ENCODE peak calls at places on chromosomes 3 and 15, in four cellular contexts. Z is GM23338, H is GM12878, Q is K562. L is an unnamed sample.

GRCh38 chr3:48428863-48429415 is 947 bp downstream of the PLXNB1 start:
- DNase-seq in Z (peak), H (no peak), Q (peak), L (no peak)

GRCh38 chr3:10873415-10873814 is 57.4 kb downstream of the SLC6A11 start:
- DNase-seq in Z (no peak), H (no peak), Q (no peak), L (no peak)

GRCh38 chr15:101349497-101349951 is 54.5 kb upstream of the SNRPA1 start:
- DNase-seq in Z (no peak), H (no peak), Q (no peak), L (no peak)

GRCh38 chr3:64214697-64215018 is 10.6 kb downstream of the PRICKLE2 start:
- DNase-seq in Z (no peak), H (no peak), Q (no peak), L (no peak)

GRCh38 chr3:55585856-55586255 is 98.8 kb upstream of the WNT5A start:
- DNase-seq in Z (peak), H (no peak), Q (no peak), L (no peak)

GRCh38 chr3:132800958-132801357 is 78.7 kb upstream of the NPHP3 start:
- DNase-seq in Z (no peak), H (no peak), Q (no peak), L (no peak)

GRCh38 chr15:74964794-74965193 is 8.2 kb upstream of the RPP25 start:
- DNase-seq in Z (no peak), H (no peak), Q (no peak), L (no peak)

GRCh38 chr3:27165348-27165747 is 203.8 kb downstream of the NEK10 start:
- DNase-seq in Z (no peak), H (no peak), Q (no peak), L (no peak)

GRCh38 chr3:30954431-30954830 is 60.0 kb upstream of the GADL1 start:
- DNase-seq in Z (no peak), H (no peak), Q (no peak), L (no peak)

GRCh38 chr3:64259646-64260045 is 34.4 kb upstream of the PRICKLE2 start:
- DNase-seq in Z (no peak), H (no peak), Q (no peak), L (no peak)

GRCh38 chr15:55222588-55222987 is 25.8 kb upstream of the RSL24D1 start:
- DNase-seq in Z (no peak), H (peak), Q (no peak), L (no peak)

GRCh38 chr3:86087160-86087871 is 903.6 kb downstream of the VGLL3 start:
- DNase-seq in Z (no peak), H (no peak), Q (no peak), L (no peak)

GRCh38 chr3:53254190-53254809 is 1.5 kb downstream of the TKT start:
- DNase-seq in Z (no peak), H (no peak), Q (peak), L (no peak)

GRCh38 chr15:48703544-48703943 is 58.0 kb upstream of the FBN1 start:
- DNase-seq in Z (no peak), H (no peak), Q (no peak), L (no peak)

GRCh38 chr3:38992117-38992779 is 59.5 kb downstream of the SCN11A start:
- DNase-seq in Z (no peak), H (no peak), Q (no peak), L (peak)

GRCh38 chr3:46948830-46949671 is 27.5 kb downstream of the CCDC12 start:
- DNase-seq in Z (peak), H (no peak), Q (no peak), L (no peak)

GRCh38 chr3:44522494-44522933 is 32.5 kb upstream of the ZKSCAN7 start:
- DNase-seq in Z (no peak), H (no peak), Q (no peak), L (no peak)

GRCh38 chr15:43777293-43777819 is 590 bp upstream of the ELL3 start:
- DNase-seq in Z (peak), H (peak), Q (no peak), L (no peak)

GRCh38 chr3:65473746-65474145 is 565.0 kb downstream of the MAGI1 start:
- DNase-seq in Z (no peak), H (no peak), Q (no peak), L (no peak)

GRCh38 chr3:60675424-60675823 is 575.8 kb downstream of the FHIT start:
- DNase-seq in Z (no peak), H (no peak), Q (no peak), L (no peak)

GRCh38 chr15:99788156-99788555 is 54.9 kb upstream of the LYSMD4 start:
- DNase-seq in Z (no peak), H (no peak), Q (no peak), L (no peak)

GRCh38 chr3:55885721-55886120 is 398.6 kb upstream of the WNT5A start:
- DNase-seq in Z (peak), H (no peak), Q (no peak), L (no peak)

GRCh38 chr3:58333206-58334012 is 717 bp downstream of the PXK start:
- DNase-seq in Z (peak), H (no peak), Q (no peak), L (no peak)

GRCh38 chr15:25710184-25710583 is 152.9 kb downstream of the ATP10A start:
- DNase-seq in Z (peak), H (no peak), Q (peak), L (peak)

GRCh38 chr3:159260049-159260662 is 458.3 kb downstream of the MFSD1 start:
- DNase-seq in Z (peak), H (no peak), Q (peak), L (peak)

GRCh38 chr3:59641169-59641914 is 591.5 kb upstream of the CFAP20DC start:
- DNase-seq in Z (no peak), H (no peak), Q (no peak), L (no peak)

GRCh38 chr3:5205165-5205941 is 17.8 kb downstream of the EDEM1 start:
- DNase-seq in Z (no peak), H (peak), Q (no peak), L (no peak)

GRCh38 chr15:71003314-71003713 is 110.7 kb downstream of the LRRC49 start:
- DNase-seq in Z (no peak), H (no peak), Q (no peak), L (no peak)

GRCh38 chr3:127676456-127676855 is 3.7 kb downstream of the ABTB1 start:
- DNase-seq in Z (no peak), H (no peak), Q (no peak), L (no peak)

GRCh38 chr3:179265875-179266274 is 15.0 kb upstream of the KCNMB3 start:
- DNase-seq in Z (no peak), H (no peak), Q (no peak), L (no peak)

GRCh38 chr3:138946554-138947302 is at the start of the genes FOXL2 and FOXL2NB:
- DNase-seq in Z (peak), H (no peak), Q (peak), L (peak)

GRCh38 chr15:57586661-57587404 is 4.9 kb upstream of the MYZAP start:
- DNase-seq in Z (no peak), H (no peak), Q (no peak), L (no peak)

GRCh38 chr3:76245073-76245472 is 459.7 kb upstream of the ZNF717 start:
- DNase-seq in Z (no peak), H (no peak), Q (no peak), L (no peak)

GRCh38 chr3:64084640-64085039 is 61.3 kb upstream of the PSMD6 start:
- DNase-seq in Z (no peak), H (no peak), Q (no peak), L (peak)

GRCh38 chr15:92467245-92467644 is 73.6 kb downstream of the ST8SIA2 start:
- DNase-seq in Z (no peak), H (no peak), Q (no peak), L (no peak)
- TF ChIP-seq JUNB in Z (no peak), H (no peak), Q (no peak), L (no peak)

DNA sequence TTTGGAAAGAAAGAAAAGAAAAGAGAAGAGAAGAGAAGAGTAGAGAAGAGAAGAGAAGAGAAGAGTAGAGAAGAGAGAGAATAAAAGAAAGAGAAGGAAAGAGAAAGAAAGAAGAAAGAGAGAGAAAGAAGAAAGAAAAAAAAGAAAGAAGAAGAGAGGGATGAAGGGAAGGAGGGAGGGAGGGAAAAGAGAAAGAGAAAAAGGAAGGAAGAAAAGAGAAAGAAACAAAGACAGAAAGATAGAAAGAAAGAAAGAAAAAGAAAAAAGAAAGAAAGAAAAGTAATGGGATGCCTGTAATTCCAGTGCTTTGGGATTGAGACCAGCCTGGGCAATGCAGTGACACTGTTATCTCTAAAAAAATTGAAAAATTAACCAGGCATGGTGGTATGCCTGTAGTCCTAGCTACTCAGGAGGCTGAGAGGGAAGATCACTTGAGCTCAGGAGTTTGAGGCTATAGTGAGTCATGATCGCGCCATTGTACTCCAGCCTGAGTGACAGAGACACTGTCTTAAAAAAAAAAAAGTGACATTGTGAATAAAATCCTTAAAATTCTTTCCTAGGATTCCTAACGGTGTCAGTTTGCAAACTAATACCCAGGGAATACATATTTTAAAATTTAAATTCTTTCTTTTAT is 1.7 kb downstream of the RASL12 start:
- DNase-seq in Z (no peak), H (no peak), Q (no peak), L (no peak)
- H3K27ac ChIP-seq in Z (no peak), H (no peak), Q (no peak), L (no peak)

GRCh38 chr15:79978694-79979519 is 7.9 kb upstream of the BCL2A1 start:
- DNase-seq in Z (no peak), H (peak), Q (no peak), L (no peak)
- TF ChIP-seq JUNB in Z (no peak), H (peak), Q (no peak), L (no peak)

DNA sequence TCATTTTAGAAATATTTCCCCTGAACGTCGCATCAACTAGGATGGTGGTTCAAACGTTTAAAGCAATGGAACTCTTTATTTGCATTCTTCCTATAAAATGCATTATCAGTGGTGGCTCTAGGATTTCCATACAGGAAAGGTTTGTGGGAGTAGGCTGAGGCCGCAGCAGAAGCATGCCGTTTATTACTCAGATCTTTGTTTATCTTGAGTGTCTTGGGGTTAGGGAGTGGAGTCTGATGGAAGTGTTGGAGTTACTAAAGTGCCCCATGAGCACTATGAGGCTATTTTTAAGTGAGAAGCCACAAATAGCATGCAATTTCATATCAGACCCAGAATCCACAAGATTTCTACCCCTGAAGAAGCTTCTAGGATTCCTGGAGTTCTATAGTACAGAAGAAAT is 26.2 kb downstream of the ATOSA start:
- DNase-seq in Z (no peak), H (no peak), Q (no peak), L (peak)
- H3K27ac ChIP-seq in Z (peak), H (no peak), Q (peak), L (peak)

DNA sequence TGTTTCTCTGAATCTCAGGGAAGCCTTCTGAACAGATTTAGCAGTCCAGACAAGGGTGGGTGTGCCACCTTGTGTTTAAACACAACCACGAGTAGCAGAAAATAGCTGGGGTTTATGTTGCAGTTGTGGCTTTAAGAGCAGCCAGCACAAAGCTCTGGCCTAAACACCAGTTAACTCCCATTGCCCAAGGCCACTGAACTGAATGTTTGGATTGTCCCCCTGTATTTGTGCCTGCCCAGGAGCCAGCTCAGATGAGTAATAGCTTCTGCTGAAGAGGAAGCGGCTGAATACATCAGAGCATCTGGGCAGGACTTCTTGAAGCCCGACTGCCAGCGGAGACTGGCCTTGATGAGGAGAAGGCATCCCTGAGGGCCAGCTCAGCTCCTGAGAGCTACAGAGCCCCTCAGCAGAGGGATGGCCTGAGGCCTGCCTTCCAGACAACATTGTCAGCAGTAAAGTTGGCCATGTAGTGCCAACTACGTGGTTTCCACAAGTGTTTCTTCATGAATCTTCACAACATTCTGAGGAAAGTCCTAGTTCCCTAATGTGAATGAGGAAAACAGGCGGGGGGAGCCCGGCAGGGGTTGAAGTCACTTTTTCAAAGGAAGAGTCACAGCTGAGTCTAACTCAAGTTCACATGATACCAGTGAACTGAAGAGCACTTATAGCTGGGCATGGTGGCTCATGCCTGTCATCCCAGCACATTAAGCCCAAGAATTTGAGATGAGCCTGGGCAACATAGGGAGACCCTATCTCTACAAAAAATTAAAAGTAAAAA is 65.8 kb upstream of the ZBTB38 start:
- DNase-seq in Z (no peak), H (no peak), Q (no peak), L (peak)
- TF ChIP-seq JUNB in Z (no peak), H (no peak), Q (no peak), L (no peak)

GRCh38 chr3:110015231-110015963 is 678.1 kb upstream of the DPPA4 start:
- DNase-seq in Z (no peak), H (no peak), Q (no peak), L (no peak)
- H3K27ac ChIP-seq in Z (peak), H (no peak), Q (no peak), L (no peak)

GRCh38 chr3:111968319-111969059 is 10.3 kb upstream of the ABHD10 start:
- DNase-seq in Z (no peak), H (no peak), Q (no peak), L (no peak)

GRCh38 chr3:111967071-111967470 is 11.8 kb upstream of the ABHD10 start:
- DNase-seq in Z (no peak), H (no peak), Q (no peak), L (no peak)

GRCh38 chr3:111971533-111971932 is 7.3 kb upstream of the ABHD10 start:
- DNase-seq in Z (no peak), H (no peak), Q (no peak), L (no peak)

GRCh38 chr3:111965484-111965883 is 13.3 kb upstream of the ABHD10 start:
- DNase-seq in Z (no peak), H (no peak), Q (no peak), L (no peak)

DNA sequence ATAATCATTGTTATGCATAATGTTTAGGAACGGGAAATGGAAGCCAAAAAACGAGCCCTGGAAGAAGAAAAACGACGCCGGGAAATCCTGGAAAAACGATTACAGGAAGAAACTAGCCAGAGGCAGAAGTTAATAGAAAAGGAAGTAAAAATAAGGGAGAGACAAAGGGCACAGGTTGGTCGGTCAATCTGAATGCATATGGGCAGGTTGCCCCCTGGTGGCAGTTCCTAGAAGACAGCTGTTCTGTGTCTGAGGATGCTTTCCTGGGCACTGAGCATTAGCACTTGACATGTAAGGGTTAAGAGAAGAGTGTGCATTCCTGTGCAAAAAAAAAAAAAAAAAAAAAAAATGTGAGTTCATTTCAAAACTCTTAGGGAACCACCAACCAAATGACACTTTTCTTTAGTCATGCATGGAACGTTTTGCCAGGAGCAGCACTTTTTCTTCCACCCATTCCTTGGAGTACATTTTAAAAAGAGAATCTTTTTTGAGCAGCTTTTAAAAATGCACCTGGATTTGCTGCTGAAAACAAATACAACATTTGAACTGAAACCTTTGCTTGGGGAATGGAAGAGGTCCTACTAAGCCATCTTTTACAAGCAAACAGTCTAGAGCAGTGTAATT is 11.1 kb upstream of the ABHD10 start:
- DNase-seq in Z (peak), H (no peak), Q (peak), L (peak)
- TF ChIP-seq JUNB in Z (no peak), H (no peak), Q (no peak), L (no peak)

GRCh38 chr3:106809633-106810460 is 567.4 kb upstream of the CCDC54 start:
- DNase-seq in Z (no peak), H (no peak), Q (no peak), L (no peak)

GRCh38 chr3:106810461-106810733 is 566.8 kb upstream of the CCDC54 start:
- DNase-seq in Z (no peak), H (no peak), Q (no peak), L (no peak)

GRCh38 chr3:106813742-106814141 is 563.5 kb upstream of the CCDC54 start:
- DNase-seq in Z (no peak), H (no peak), Q (no peak), L (no peak)

GRCh38 chr3:106814231-106814630 is 563.0 kb upstream of the CCDC54 start:
- DNase-seq in Z (no peak), H (no peak), Q (no peak), L (no peak)

DNA sequence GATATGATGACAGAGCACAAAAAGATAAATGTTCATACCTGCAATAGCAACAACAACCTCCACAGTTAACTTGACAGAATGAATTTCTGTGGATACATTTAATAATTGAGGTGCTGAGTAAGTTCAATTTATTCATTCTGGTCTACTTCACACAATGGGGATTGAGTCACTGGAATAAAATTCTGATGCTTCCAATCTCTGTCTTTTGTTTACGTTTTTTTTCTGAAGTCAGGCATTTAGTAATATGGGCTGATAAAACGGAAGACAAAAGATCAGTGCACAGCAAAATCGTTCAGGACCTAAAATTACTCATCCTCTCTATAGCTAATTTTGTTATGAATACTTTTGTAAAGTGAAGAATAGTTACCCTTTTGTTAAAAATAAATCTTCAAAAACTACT is 565.9 kb upstream of the CCDC54 start:
- DNase-seq in Z (no peak), H (no peak), Q (no peak), L (no peak)
- H3K27ac ChIP-seq in Z (no peak), H (no peak), Q (no peak), L (no peak)